ENCODE peak calls at places on chromosomes 13 and 19, in six cellular contexts. B is KBM-7, K is non-pigmented ciliary epithelial cell, Q is progenitor cell of endocrine pancreas, W is hypothalamus, Y is AG04450. F is an unnamed sample.

GRCh38 chr19:30968210-30968609 is 381.0 kb downstream of the TSHZ3 start:
- DNase-seq in B (no peak), W (no peak), K (no peak), Q (no peak), Y (no peak), F (no peak)

GRCh38 chr19:5466814-5467291 is 11.6 kb downstream of the ZNRF4 start:
- DNase-seq in W (no peak), B (no peak), Y (no peak), Q (no peak), K (no peak), F (no peak)

GRCh38 chr13:30796833-30797601 is 61.7 kb downstream of the ALOX5AP start:
- DNase-seq in W (no peak), K (no peak), B (no peak), Y (no peak), Q (no peak), F (no peak)

GRCh38 chr13:27933580-27934328 is 14.0 kb downstream of the PDX1 start:
- DNase-seq in K (no peak), W (no peak), Y (no peak), Q (no peak), B (peak), F (no peak)

GRCh38 chr19:51016798-51017683 is 2.5 kb downstream of the KLK10 start:
- DNase-seq in B (peak), Q (peak), W (peak), Y (no peak), K (no peak), F (no peak)

GRCh38 chr19:20964798-20965197 is 41.7 kb downstream of the ZNF85 start:
- DNase-seq in B (no peak), Y (no peak), K (no peak), W (no peak), Q (no peak), F (no peak)

GRCh38 chr13:95300625-95301134 is 571 bp downstream of the ABCC4 start:
- DNase-seq in W (no peak), K (no peak), Q (peak), B (peak), Y (peak), F (no peak)

GRCh38 chr13:58955546-58956385 is 1208.0 kb downstream of the DIAPH3 start:
- DNase-seq in W (no peak), Y (no peak), Q (no peak), B (no peak), K (no peak), F (no peak)

GRCh38 chr19:17779281-17779930 is 15.5 kb upstream of the B3GNT3 start:
- DNase-seq in Q (no peak), W (no peak), Y (no peak), B (peak), K (no peak), F (no peak)

GRCh38 chr19:44623080-44623479 is 9.7 kb downstream of the IGSF23 start:
- DNase-seq in Q (no peak), W (no peak), Y (no peak), B (peak), K (no peak), F (no peak)

GRCh38 chr13:48853381-48854102 is 122.2 kb upstream of the FNDC3A start:
- DNase-seq in Y (no peak), B (peak), Q (no peak), W (no peak), K (peak), F (no peak)

F was measured in AG09319.